ENCODE peak calls at places on chromosomes 16 and 17, in five cellular contexts. O, S, W, Y and I are unnamed samples.

GRCh38 chr16:31484491-31485171 is 1.7 kb downstream of the SLC5A2 start:
- DNase-seq in O (peak; percentile 77), S (peak; percentile 43), W (no peak), Y (no peak), I (no peak)

GRCh38 chr16:75102595-75102994 is 14.0 kb downstream of the LDHD start:
- DNase-seq in O (peak; percentile 20), S (no peak), W (no peak), Y (no peak), I (no peak)

GRCh38 chr16:31513126-31513525 is 4.9 kb upstream of the RUSF1 start:
- DNase-seq in O (no peak), S (no peak), W (no peak), Y (no peak), I (no peak)

GRCh38 chr16:66469932-66470546 is 42.9 kb downstream of the BEAN1 start:
- DNase-seq in O (no peak), S (no peak), W (no peak), Y (no peak), I (no peak)

GRCh38 chr16:75097941-75098897 is 18.4 kb downstream of the LDHD start:
- DNase-seq in O (no peak), S (no peak), W (no peak), Y (no peak), I (no peak)

GRCh38 chr17:58369214-58370031 is 17.4 kb upstream of the SUPT4H1 start:
- DNase-seq in O (no peak), S (no peak), W (no peak), Y (no peak), I (no peak)

GRCh38 chr17:8956521-8956920 is 9.0 kb downstream of the PIK3R5 start:
- DNase-seq in O (no peak), S (no peak), W (no peak), Y (no peak), I (no peak)

GRCh38 chr17:64081802-64082799 is 47.8 kb downstream of the ERN1 start:
- DNase-seq in O (no peak), S (no peak), W (no peak), Y (no peak), I (no peak)

GRCh38 chr16:10308305-10309193 is 77.3 kb upstream of the ATF7IP2 start:
- DNase-seq in O (no peak), S (no peak), W (peak; percentile 38), Y (no peak), I (no peak)
- TF ChIP-seq CTCF in O (no peak), S (no peak), W (no peak), Y (no peak), I (no peak)

GRCh38 chr17:55842405-55843158 is 91.7 kb downstream of the PCTP start:
- DNase-seq in O (no peak), S (no peak), W (no peak), Y (no peak), I (no peak)

GRCh38 chr17:55846745-55847144 is 95.9 kb downstream of the PCTP start:
- DNase-seq in O (no peak), S (no peak), W (no peak), Y (no peak), I (no peak)

GRCh38 chr17:55843785-55844184 is 92.9 kb downstream of the PCTP start:
- DNase-seq in O (no peak), S (no peak), W (no peak), Y (no peak), I (no peak)

GRCh38 chr17:55845385-55845784 is 94.5 kb downstream of the PCTP start:
- DNase-seq in O (peak; percentile 81), S (peak; percentile 79), W (peak; percentile 79), Y (peak; percentile 41), I (peak; percentile 64)
- TF ChIP-seq CTCF in O (peak; percentile 91), S (peak; percentile 33), W (peak; percentile 62), Y (peak; percentile 30), I (peak; percentile 75)

GRCh38 chr16:56041556-56042140 is 149.6 kb upstream of the GNAO1 start:
- DNase-seq in O (peak; percentile 78), S (peak; percentile 71), W (peak; percentile 73), Y (no peak), I (no peak)
- TF ChIP-seq CTCF in O (peak; percentile 76), S (peak; percentile 50), W (no peak), Y (no peak), I (peak; percentile 61)

DNA sequence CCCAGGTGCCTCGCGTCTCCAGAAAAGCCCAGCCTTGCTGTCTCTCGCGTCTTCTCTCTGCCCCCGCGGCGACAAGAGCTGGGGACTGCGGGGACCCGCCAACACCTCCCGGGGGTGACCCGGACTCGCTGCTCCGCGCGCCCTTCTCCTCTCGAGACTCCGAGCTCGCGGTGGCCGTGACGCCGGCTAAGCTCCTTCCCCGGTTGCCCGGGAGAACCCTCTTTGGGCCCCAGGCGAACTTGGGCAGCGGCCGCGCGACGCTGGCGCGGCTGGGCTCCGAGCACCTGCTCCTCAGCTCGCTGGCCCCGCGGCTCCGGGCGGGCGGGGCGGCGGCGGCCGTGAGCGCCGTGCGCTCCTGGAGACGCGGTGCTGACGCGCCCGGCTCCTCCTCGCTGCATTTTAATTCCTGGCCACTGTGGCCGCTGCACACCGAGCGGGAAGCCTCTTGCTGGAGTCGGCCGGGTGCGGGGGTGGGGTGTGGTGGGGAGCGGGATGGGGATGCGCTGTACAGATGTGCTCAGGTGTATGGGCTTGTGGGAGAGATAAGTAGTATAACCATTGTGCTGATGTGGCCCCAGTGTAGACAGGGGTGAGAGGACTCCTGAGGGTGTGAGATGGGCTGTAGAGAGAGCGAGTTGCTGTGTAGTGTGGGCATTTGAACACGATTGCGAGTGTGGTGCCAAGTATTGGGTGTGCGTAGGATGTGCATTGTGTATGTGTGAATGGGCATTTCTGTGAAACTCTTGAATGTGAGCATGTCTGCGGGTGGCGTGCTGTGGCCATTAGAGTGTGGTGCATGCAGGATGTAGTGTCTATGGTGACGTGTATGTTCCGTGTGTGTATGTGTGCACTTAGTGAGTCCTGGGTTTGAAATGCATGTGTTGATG is at the start of gene ASIC2:
- DNase-seq in O (peak; percentile 78), S (peak; percentile 68), W (peak; percentile 66), Y (no peak), I (peak; percentile 8)
- TF ChIP-seq CTCF in O (peak; percentile 20), S (no peak), W (no peak), Y (no peak), I (peak; percentile 36)

DNA sequence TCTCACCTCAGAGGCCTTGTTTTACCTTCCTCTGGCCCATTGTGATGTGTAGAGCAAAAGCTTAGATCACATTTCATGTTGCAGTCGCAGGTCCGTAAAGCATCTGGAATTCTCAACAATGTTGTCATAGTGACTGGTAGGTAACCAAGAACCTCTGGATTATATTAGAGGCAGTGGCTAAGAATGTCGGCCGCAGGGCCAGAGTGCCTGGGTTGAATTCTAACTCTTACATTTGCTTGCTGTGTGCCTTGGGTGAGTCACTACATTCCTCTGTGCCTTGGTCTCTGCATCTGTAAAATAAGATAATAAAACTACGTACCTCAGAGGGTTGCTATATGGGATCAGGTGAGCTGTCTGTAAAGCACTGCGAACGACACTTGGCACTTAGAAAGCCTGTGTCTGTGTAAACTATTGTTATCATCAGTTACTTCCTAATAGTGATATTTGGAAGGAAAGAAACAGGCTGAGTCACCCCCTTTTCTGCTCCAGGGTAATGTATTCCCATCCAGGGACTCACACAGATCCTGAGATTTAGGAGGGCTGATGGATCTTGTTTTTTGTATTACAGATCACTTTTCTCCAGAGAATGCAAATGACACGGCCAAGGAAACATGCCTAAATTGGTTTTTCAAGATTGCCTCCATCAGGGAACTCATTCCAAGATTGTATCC is 52.2 kb downstream of the VPS35L start:
- DNase-seq in O (no peak), S (no peak), W (no peak), Y (no peak), I (no peak)
- TF ChIP-seq CTCF in O (no peak), S (no peak), W (no peak), Y (no peak), I (no peak)

GRCh38 chr16:6335072-6335471 is 997.6 kb upstream of the RBFOX1 start:
- DNase-seq in O (peak; percentile 66), S (peak; percentile 16), W (peak; percentile 22), Y (no peak), I (peak; percentile 40)
- TF ChIP-seq CTCF in O (peak; percentile 82), S (peak; percentile 37), W (peak; percentile 25), Y (no peak), I (peak; percentile 66)

DNA sequence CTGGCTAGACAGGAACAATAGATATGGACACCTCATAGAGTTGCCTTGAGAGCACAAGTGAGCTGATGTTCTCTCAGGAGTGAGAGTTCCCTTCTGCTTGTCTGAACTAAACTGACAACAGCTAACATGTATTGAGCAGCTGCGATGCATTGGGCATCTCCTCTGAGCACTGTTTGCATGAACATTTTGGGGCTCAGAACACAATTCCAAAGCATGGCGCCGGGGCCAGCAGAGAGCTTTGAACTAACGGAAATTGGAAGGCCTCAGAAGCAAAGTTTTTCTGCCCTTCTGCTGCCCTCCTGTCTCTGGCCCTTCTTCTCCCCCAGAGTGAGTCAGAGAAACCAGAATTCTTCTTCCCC is 38.1 kb downstream of the TRPV2 start:
- DNase-seq in O (no peak), S (no peak), W (no peak), Y (no peak), I (no peak)
- TF ChIP-seq CTCF in O (no peak), S (no peak), W (no peak), Y (no peak), I (no peak)

GRCh38 chr16:58855291-58855823 is 121.2 kb upstream of the GOT2 start:
- DNase-seq in O (no peak), S (no peak), W (no peak), Y (no peak), I (no peak)
- TF ChIP-seq CTCF in O (no peak), S (no peak), W (no peak), Y (no peak), I (no peak)

GRCh38 chr17:80104321-80104955 is 3.1 kb downstream of the GAA start:
- DNase-seq in O (peak; percentile 55), S (no peak), W (peak; percentile 55), Y (no peak), I (no peak)
- TF ChIP-seq CTCF in O (no peak), S (no peak), W (no peak), Y (no peak), I (no peak)

DNA sequence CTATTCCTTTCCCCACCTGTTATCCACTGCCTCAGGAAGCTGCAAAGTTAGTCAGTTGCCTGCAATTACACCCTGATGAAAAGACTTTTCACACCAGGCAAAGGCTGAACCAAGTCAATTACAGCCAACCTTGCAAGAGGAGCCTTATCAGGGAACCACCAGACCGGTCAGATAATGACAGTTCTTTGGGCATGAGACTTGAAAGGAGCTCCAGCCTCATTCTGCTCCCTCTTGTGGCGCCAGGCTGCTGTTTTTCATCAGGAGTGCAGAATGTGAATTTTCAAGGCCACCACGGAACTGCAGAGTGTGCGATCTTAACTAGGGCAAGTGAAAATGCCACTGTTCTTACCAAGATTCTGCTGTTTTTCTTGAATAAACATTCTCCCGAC is 22.5 kb downstream of the DNAI2 start:
- DNase-seq in O (peak; percentile 76), S (peak; percentile 56), W (peak; percentile 86), Y (peak; percentile 54), I (peak; percentile 60)
- TF ChIP-seq CTCF in O (peak; percentile 71), S (no peak), W (peak; percentile 87), Y (peak; percentile 23), I (peak; percentile 68)